ENCODE peak calls at places on chromosomes 4 and X, in six cellular contexts. V is naive thymus-derived CD8-positive, alpha-beta T cell; X is SW 1271; F is fibroblast of mammary gland; K is HCEC 1CT; G is neural crest cell. B is an unnamed sample.

GRCh38 chr4:98555798-98556445 is 102.5 kb downstream of the TSPAN5 start:
- DNase-seq in X (no peak), V (no peak), K (no peak), G (no peak), F (peak; percentile 73), B (no peak)

GRCh38 chr4:118772149-118773081 is 63.5 kb downstream of the SEC24D start:
- DNase-seq in K (peak; percentile 36), X (peak; percentile 2), V (peak; percentile 50), G (no peak), F (peak; percentile 74), B (peak; percentile 27)

GRCh38 chr4:98627883-98628282 is 30.5 kb downstream of the TSPAN5 start:
- DNase-seq in F (peak; percentile 78), V (no peak), X (no peak), K (peak; percentile 71), G (no peak), B (no peak)

GRCh38 chr4:130703211-130703920 is 1607.4 kb downstream of the C4orf33 start:
- DNase-seq in V (no peak), G (no peak), X (no peak), K (no peak), F (no peak), B (no peak)

GRCh38 chr4:40506066-40506465 is 123.6 kb downstream of the RBM47 start:
- DNase-seq in K (no peak), G (no peak), V (no peak), F (no peak), X (no peak), B (no peak)

GRCh38 chr4:11009281-11009680 is 324.7 kb upstream of the CLNK start:
- DNase-seq in F (no peak), X (no peak), G (no peak), K (no peak), V (no peak), B (no peak)

GRCh38 chrX:39258331-39258730 is 457.1 kb downstream of the MID1IP1 start:
- DNase-seq in K (no peak), V (no peak), G (no peak), F (no peak), X (no peak), B (no peak)

GRCh38 chrX:103367502-103367901 is 8.8 kb upstream of the BEX3 start:
- DNase-seq in F (no peak), K (peak; percentile 40), V (no peak), G (no peak), X (no peak), B (no peak)

GRCh38 chr4:120865985-120866384 is 56.5 kb downstream of the PRDM5 start:
- DNase-seq in G (no peak), V (no peak), K (no peak), F (no peak), X (no peak), B (no peak)

GRCh38 chrX:131985526-131986049 is 37.5 kb upstream of the STK26 start:
- DNase-seq in X (no peak), G (no peak), V (peak; percentile 16), F (no peak), K (no peak), B (no peak)

GRCh38 chr4:137156054-137156453 is 376.2 kb downstream of the PCDH18 start:
- DNase-seq in F (peak; percentile 91), G (no peak), K (peak; percentile 78), X (no peak), V (no peak), B (no peak)